ENCODE peak calls at places on chromosomes 5 and 9, in six cellular contexts. One of them, this sample, is unnamed.

GRCh38 chr5:113278976-113279375 is 155.8 kb downstream of the TSSK1B start:
- DNase-seq in aorta: no peak
- DNase-seq in CD8-positive, alpha-beta memory T cell: no peak
- DNase-seq in suprapubic skin: no peak
- DNase-seq in transverse colon: no peak
- DNase-seq in cardiac fibroblast: peak; percentile 38
- DNase-seq in this sample: no peak

GRCh38 chr9:112032733-112033132 is 136.1 kb downstream of the UGCG start:
- DNase-seq in aorta: no peak
- DNase-seq in transverse colon: no peak
- DNase-seq in cardiac fibroblast: peak; percentile 54
- DNase-seq in suprapubic skin: no peak
- DNase-seq in CD8-positive, alpha-beta memory T cell: no peak
- DNase-seq in this sample: no peak

GRCh38 chr5:121949885-121950284 is 11.9 kb upstream of the SRFBP1 start:
- DNase-seq in aorta: no peak
- DNase-seq in cardiac fibroblast: peak; percentile 74
- DNase-seq in CD8-positive, alpha-beta memory T cell: no peak
- DNase-seq in suprapubic skin: no peak
- DNase-seq in transverse colon: peak; percentile 21
- DNase-seq in this sample: peak; percentile 16

GRCh38 chr5:97750576-97750975 is 567.5 kb upstream of the RIOK2 start:
- DNase-seq in cardiac fibroblast: peak; percentile 34
- DNase-seq in aorta: no peak
- DNase-seq in suprapubic skin: no peak
- DNase-seq in transverse colon: no peak
- DNase-seq in CD8-positive, alpha-beta memory T cell: no peak
- DNase-seq in this sample: no peak

GRCh38 chr9:90964101-90965020 is 162.7 kb downstream of the SYK start:
- DNase-seq in cardiac fibroblast: peak; percentile 53
- DNase-seq in suprapubic skin: no peak
- DNase-seq in CD8-positive, alpha-beta memory T cell: no peak
- DNase-seq in transverse colon: peak; percentile 69
- DNase-seq in aorta: peak; percentile 83
- DNase-seq in this sample: no peak

GRCh38 chr9:16964228-16964627 is 93.8 kb upstream of the BNC2 start:
- DNase-seq in CD8-positive, alpha-beta memory T cell: no peak
- DNase-seq in cardiac fibroblast: peak; percentile 98
- DNase-seq in aorta: no peak
- DNase-seq in suprapubic skin: no peak
- DNase-seq in transverse colon: no peak
- DNase-seq in this sample: no peak

GRCh38 chr5:82661933-82662332 is 383.8 kb upstream of the RPS23 start:
- DNase-seq in CD8-positive, alpha-beta memory T cell: no peak
- DNase-seq in transverse colon: no peak
- DNase-seq in suprapubic skin: no peak
- DNase-seq in cardiac fibroblast: no peak
- DNase-seq in aorta: no peak
- DNase-seq in this sample: no peak

GRCh38 chr5:6712136-6712581 is 1.1 kb upstream of the TENT4A start:
- DNase-seq in cardiac fibroblast: peak; percentile 77
- DNase-seq in aorta: peak; percentile 86
- DNase-seq in suprapubic skin: no peak
- DNase-seq in transverse colon: peak; percentile 61
- DNase-seq in CD8-positive, alpha-beta memory T cell: peak; percentile 38
- DNase-seq in this sample: no peak

GRCh38 chr9:96554801-96555566 is 64.7 kb downstream of the CDC14B start:
- DNase-seq in suprapubic skin: no peak
- DNase-seq in cardiac fibroblast: peak; percentile 72
- DNase-seq in aorta: no peak
- DNase-seq in CD8-positive, alpha-beta memory T cell: no peak
- DNase-seq in transverse colon: no peak
- DNase-seq in this sample: no peak

GRCh38 chr9:69325409-69326212 is 596 bp downstream of the ENTREP1 start:
- DNase-seq in CD8-positive, alpha-beta memory T cell: no peak
- DNase-seq in aorta: peak; percentile 71
- DNase-seq in transverse colon: peak; percentile 16
- DNase-seq in suprapubic skin: no peak
- DNase-seq in cardiac fibroblast: no peak
- DNase-seq in this sample: no peak

GRCh38 chr5:165620394-165620793 is 2115.0 kb downstream of the MAT2B start:
- DNase-seq in suprapubic skin: no peak
- DNase-seq in transverse colon: peak; percentile 10
- DNase-seq in CD8-positive, alpha-beta memory T cell: no peak
- DNase-seq in cardiac fibroblast: no peak
- DNase-seq in aorta: no peak
- DNase-seq in this sample: no peak

GRCh38 chr5:41087461-41087860 is 16.3 kb upstream of the MROH2B start:
- DNase-seq in transverse colon: no peak
- DNase-seq in cardiac fibroblast: peak; percentile 88
- DNase-seq in suprapubic skin: no peak
- DNase-seq in CD8-positive, alpha-beta memory T cell: no peak
- DNase-seq in aorta: no peak
- DNase-seq in this sample: no peak

GRCh38 chr9:15253197-15253596 is 53.8 kb downstream of the TTC39B start:
- DNase-seq in suprapubic skin: no peak
- DNase-seq in aorta: no peak
- DNase-seq in cardiac fibroblast: peak; percentile 62
- DNase-seq in CD8-positive, alpha-beta memory T cell: no peak
- DNase-seq in transverse colon: no peak
- DNase-seq in this sample: no peak

GRCh38 chr5:139659673-139660072 is 11.5 kb downstream of the CXXC5 start:
- DNase-seq in aorta: no peak
- DNase-seq in transverse colon: no peak
- DNase-seq in cardiac fibroblast: peak; percentile 33
- DNase-seq in CD8-positive, alpha-beta memory T cell: no peak
- DNase-seq in suprapubic skin: no peak
- DNase-seq in this sample: no peak

GRCh38 chr9:84670106-84670800 is 724 bp downstream of the NTRK2 start:
- DNase-seq in cardiac fibroblast: no peak
- DNase-seq in CD8-positive, alpha-beta memory T cell: no peak
- DNase-seq in suprapubic skin: peak; percentile 69
- DNase-seq in aorta: peak; percentile 86
- DNase-seq in transverse colon: no peak
- DNase-seq in this sample: no peak

GRCh38 chr5:170225326-170226137 is 7.3 kb upstream of the C5orf58 start:
- DNase-seq in aorta: peak; percentile 81
- DNase-seq in transverse colon: peak; percentile 65
- DNase-seq in CD8-positive, alpha-beta memory T cell: peak; percentile 62
- DNase-seq in cardiac fibroblast: peak; percentile 72
- DNase-seq in suprapubic skin: peak; percentile 81
- DNase-seq in this sample: peak; percentile 64

GRCh38 chr5:74895906-74896305 is 29.7 kb upstream of the FAM169A start:
- DNase-seq in suprapubic skin: no peak
- DNase-seq in cardiac fibroblast: peak; percentile 20
- DNase-seq in CD8-positive, alpha-beta memory T cell: no peak
- DNase-seq in transverse colon: peak; percentile 55
- DNase-seq in aorta: no peak
- DNase-seq in this sample: no peak

GRCh38 chr5:144206136-144206535 is 35.5 kb downstream of the KCTD16 start:
- DNase-seq in transverse colon: no peak
- DNase-seq in suprapubic skin: no peak
- DNase-seq in CD8-positive, alpha-beta memory T cell: no peak
- DNase-seq in cardiac fibroblast: peak; percentile 41
- DNase-seq in aorta: no peak
- DNase-seq in this sample: no peak

GRCh38 chr5:96687812-96688453 is 25.8 kb downstream of the CAST start:
- DNase-seq in suprapubic skin: no peak
- DNase-seq in cardiac fibroblast: peak; percentile 79
- DNase-seq in transverse colon: no peak
- DNase-seq in CD8-positive, alpha-beta memory T cell: no peak
- DNase-seq in aorta: no peak
- DNase-seq in this sample: peak; percentile 41

GRCh38 chr5:76372320-76373054 is 30.6 kb upstream of the IQGAP2 start:
- DNase-seq in CD8-positive, alpha-beta memory T cell: no peak
- DNase-seq in suprapubic skin: no peak
- DNase-seq in aorta: no peak
- DNase-seq in transverse colon: no peak
- DNase-seq in cardiac fibroblast: peak; percentile 85
- DNase-seq in this sample: no peak

GRCh38 chr9:98374385-98375051 is 119.1 kb upstream of the TBC1D2 start:
- DNase-seq in aorta: no peak
- DNase-seq in suprapubic skin: peak; percentile 21
- DNase-seq in cardiac fibroblast: peak; percentile 97
- DNase-seq in CD8-positive, alpha-beta memory T cell: no peak
- DNase-seq in transverse colon: peak; percentile 42
- DNase-seq in this sample: no peak

GRCh38 chr9:98783518-98784226 is 12.7 kb downstream of the ANKS6 start:
- DNase-seq in cardiac fibroblast: no peak
- DNase-seq in suprapubic skin: no peak
- DNase-seq in transverse colon: no peak
- DNase-seq in CD8-positive, alpha-beta memory T cell: no peak
- DNase-seq in aorta: no peak
- DNase-seq in this sample: no peak

GRCh38 chr5:154860765-154861164 is 2.3 kb downstream of the CNOT8 start:
- DNase-seq in suprapubic skin: no peak
- DNase-seq in aorta: no peak
- DNase-seq in transverse colon: no peak
- DNase-seq in cardiac fibroblast: no peak
- DNase-seq in CD8-positive, alpha-beta memory T cell: no peak
- DNase-seq in this sample: peak; percentile 9
- H3K4me3 ChIP-seq in suprapubic skin: peak overlapping the region; percentile 87
- H3K4me3 ChIP-seq in aorta: no peak overlapping the region
- H3K4me3 ChIP-seq in transverse colon: no peak overlapping the region
- H3K4me3 ChIP-seq in cardiac fibroblast: peak overlapping the region; percentile 69
- H3K4me3 ChIP-seq in CD8-positive, alpha-beta memory T cell: peak overlapping the region; percentile 87
- H3K4me3 ChIP-seq in this sample: peak overlapping the region; percentile 96

GRCh38 chr5:55624841-55625602 is 87.1 kb downstream of the SLC38A9 start:
- DNase-seq in aorta: no peak
- DNase-seq in transverse colon: no peak
- DNase-seq in suprapubic skin: no peak
- DNase-seq in CD8-positive, alpha-beta memory T cell: no peak
- DNase-seq in cardiac fibroblast: no peak
- DNase-seq in this sample: no peak

GRCh38 chr5:55623789-55624188 is 88.3 kb downstream of the SLC38A9 start:
- DNase-seq in CD8-positive, alpha-beta memory T cell: no peak
- DNase-seq in transverse colon: no peak
- DNase-seq in suprapubic skin: no peak
- DNase-seq in cardiac fibroblast: no peak
- DNase-seq in aorta: no peak
- DNase-seq in this sample: no peak

GRCh38 chr5:55625913-55626312 is 86.2 kb downstream of the SLC38A9 start:
- DNase-seq in transverse colon: no peak
- DNase-seq in CD8-positive, alpha-beta memory T cell: no peak
- DNase-seq in cardiac fibroblast: no peak
- DNase-seq in suprapubic skin: no peak
- DNase-seq in aorta: no peak
- DNase-seq in this sample: no peak

GRCh38 chr5:55626805-55627204 is 85.3 kb downstream of the SLC38A9 start:
- DNase-seq in cardiac fibroblast: no peak
- DNase-seq in suprapubic skin: no peak
- DNase-seq in CD8-positive, alpha-beta memory T cell: no peak
- DNase-seq in aorta: no peak
- DNase-seq in transverse colon: no peak
- DNase-seq in this sample: no peak

DNA sequence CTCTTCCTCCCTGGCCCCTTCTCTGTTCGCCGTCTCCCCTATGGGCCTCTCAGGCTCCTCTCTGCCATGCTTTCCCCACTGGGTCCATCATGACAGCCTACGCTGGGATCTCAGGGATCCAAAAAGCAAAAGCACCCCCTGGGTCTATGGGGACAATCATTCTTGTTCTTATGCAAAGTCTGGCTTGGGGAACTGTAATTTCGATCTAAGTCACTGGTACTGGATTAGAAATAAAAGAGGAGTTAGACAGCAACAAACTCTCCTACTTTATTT is 86.6 kb downstream of the SLC38A9 start:
- DNase-seq in suprapubic skin: no peak
- DNase-seq in aorta: no peak
- DNase-seq in cardiac fibroblast: no peak
- DNase-seq in transverse colon: no peak
- DNase-seq in CD8-positive, alpha-beta memory T cell: no peak
- DNase-seq in this sample: no peak
- H3K4me3 ChIP-seq in suprapubic skin: no peak overlapping the region
- H3K4me3 ChIP-seq in aorta: no peak overlapping the region
- H3K4me3 ChIP-seq in cardiac fibroblast: no peak overlapping the region
- H3K4me3 ChIP-seq in transverse colon: no peak overlapping the region
- H3K4me3 ChIP-seq in CD8-positive, alpha-beta memory T cell: no peak overlapping the region
- H3K4me3 ChIP-seq in this sample: no peak overlapping the region

GRCh38 chr9:134345737-134346136 is 19.5 kb downstream of the RXRA start:
- DNase-seq in suprapubic skin: no peak
- DNase-seq in transverse colon: no peak
- DNase-seq in aorta: no peak
- DNase-seq in cardiac fibroblast: no peak
- DNase-seq in CD8-positive, alpha-beta memory T cell: no peak
- DNase-seq in this sample: no peak

GRCh38 chr9:134342746-134343115 is 16.5 kb downstream of the RXRA start:
- DNase-seq in aorta: no peak
- DNase-seq in suprapubic skin: no peak
- DNase-seq in CD8-positive, alpha-beta memory T cell: no peak
- DNase-seq in transverse colon: no peak
- DNase-seq in cardiac fibroblast: no peak
- DNase-seq in this sample: no peak

GRCh38 chr9:134344821-134345310 is 18.6 kb downstream of the RXRA start:
- DNase-seq in suprapubic skin: no peak
- DNase-seq in cardiac fibroblast: no peak
- DNase-seq in transverse colon: no peak
- DNase-seq in CD8-positive, alpha-beta memory T cell: no peak
- DNase-seq in aorta: no peak
- DNase-seq in this sample: no peak

GRCh38 chr9:134343637-134344036 is 17.4 kb downstream of the RXRA start:
- DNase-seq in cardiac fibroblast: no peak
- DNase-seq in CD8-positive, alpha-beta memory T cell: no peak
- DNase-seq in transverse colon: no peak
- DNase-seq in suprapubic skin: no peak
- DNase-seq in aorta: no peak
- DNase-seq in this sample: no peak

GRCh38 chr9:134344068-134344820 is 18.0 kb downstream of the RXRA start:
- DNase-seq in CD8-positive, alpha-beta memory T cell: no peak
- DNase-seq in suprapubic skin: no peak
- DNase-seq in transverse colon: peak; percentile 50
- DNase-seq in aorta: no peak
- DNase-seq in cardiac fibroblast: no peak
- DNase-seq in this sample: peak; percentile 11
- H3K4me3 ChIP-seq in CD8-positive, alpha-beta memory T cell: no peak overlapping the region
- H3K4me3 ChIP-seq in suprapubic skin: no peak overlapping the region
- H3K4me3 ChIP-seq in transverse colon: no peak overlapping the region
- H3K4me3 ChIP-seq in aorta: no peak overlapping the region
- H3K4me3 ChIP-seq in cardiac fibroblast: no peak overlapping the region
- H3K4me3 ChIP-seq in this sample: no peak overlapping the region

DNA sequence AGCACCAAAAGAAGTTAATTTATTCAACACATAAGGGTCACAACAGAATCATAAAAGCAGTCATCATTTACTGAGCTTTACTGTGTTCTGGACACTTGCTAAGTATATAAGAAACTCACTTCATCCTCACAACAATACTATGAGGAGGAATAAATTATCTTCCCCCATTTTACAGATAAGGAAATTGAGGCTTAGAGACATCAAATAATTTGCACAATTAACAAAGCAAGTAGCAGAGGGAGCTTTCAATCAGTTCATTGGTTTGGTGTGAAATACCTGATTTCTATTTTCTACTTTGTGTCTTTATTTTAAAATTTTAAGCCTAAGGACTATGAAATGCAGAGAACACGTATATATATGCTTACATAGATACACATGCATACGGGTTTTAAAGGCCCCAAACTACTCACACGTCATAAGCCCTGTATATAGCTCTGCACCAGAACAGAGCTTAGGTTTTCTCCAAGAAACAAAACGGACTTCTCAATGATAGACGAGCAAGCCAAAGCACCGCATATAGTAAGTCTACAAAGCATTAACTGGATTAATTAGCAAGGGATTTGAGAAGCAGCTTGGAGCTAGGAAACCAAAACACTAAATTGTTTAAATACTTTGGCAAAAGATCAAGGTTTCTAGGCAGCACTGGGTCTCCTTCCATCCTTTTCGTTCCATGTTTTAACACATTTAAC is 95.6 kb downstream of the DENND1A start:
- DNase-seq in suprapubic skin: no peak
- DNase-seq in cardiac fibroblast: peak; percentile 31
- DNase-seq in aorta: no peak
- DNase-seq in CD8-positive, alpha-beta memory T cell: no peak
- DNase-seq in transverse colon: no peak
- DNase-seq in this sample: no peak
- H3K4me3 ChIP-seq in suprapubic skin: peak overlapping the region; percentile 4
- H3K4me3 ChIP-seq in cardiac fibroblast: peak overlapping the region; percentile 22
- H3K4me3 ChIP-seq in aorta: no peak overlapping the region
- H3K4me3 ChIP-seq in CD8-positive, alpha-beta memory T cell: no peak overlapping the region
- H3K4me3 ChIP-seq in transverse colon: no peak overlapping the region
- H3K4me3 ChIP-seq in this sample: no peak overlapping the region